ENCODE peak calls at places on chromosome 4, in eight cellular contexts. I is HepG2, O is Peyer's patch, P is Caco-2, S is endodermal cell, Q is left ventricle myocardium inferior, G is breast epithelium, N is ovary. M is an unnamed sample. For H3K4me1, the result is how much of the 10 kb centered on the place peaks cover.

GRCh38 chr4:98522062-98522461 is 136.3 kb downstream of the TSPAN5 start:
- DNase-seq in I (no peak), N (no peak), O (no peak), P (no peak), G (no peak), Q (no peak), S (no peak), M (no peak)

GRCh38 chr4:169315530-169316306 is 45.0 kb upstream of the SH3RF1 start:
- DNase-seq in P (no peak), O (no peak), G (no peak), I (no peak), S (no peak), Q (no peak), N (no peak), M (peak)

GRCh38 chr4:23312686-23313085 is 577.2 kb downstream of the PPARGC1A start:
- DNase-seq in G (no peak), N (no peak), Q (no peak), O (no peak), S (no peak), I (no peak), P (no peak), M (no peak)

GRCh38 chr4:81605278-81605677 is 133.6 kb upstream of the RASGEF1B start:
- DNase-seq in G (no peak), I (no peak), P (no peak), Q (no peak), N (no peak), S (no peak), O (no peak), M (no peak)

GRCh38 chr4:99645036-99645435 is 12.6 kb downstream of the C4orf54 start:
- DNase-seq in P (no peak), G (no peak), I (no peak), N (no peak), S (peak), O (no peak), Q (no peak), M (no peak)

GRCh38 chr4:7254736-7255487 is 62.6 kb downstream of the SORCS2 start:
- DNase-seq in O (no peak), I (no peak), N (no peak), S (no peak), P (no peak), G (no peak), Q (peak), M (no peak)

GRCh38 chr4:132313852-132314251 is 835.2 kb upstream of the PCDH10 start:
- DNase-seq in S (no peak), N (no peak), Q (no peak), P (no peak), O (no peak), G (no peak), I (no peak), M (no peak)

GRCh38 chr4:64368741-64369140 is 40.5 kb downstream of the TECRL start:
- DNase-seq in N (no peak), G (no peak), Q (no peak), P (no peak), O (no peak), S (no peak), I (no peak), M (no peak)

GRCh38 chr4:42655921-42656735 is 777 bp downstream of the ATP8A1 start:
- DNase-seq in I (peak), O (peak), G (peak), S (peak), Q (peak), N (peak), P (peak), M (no peak)

GRCh38 chr4:23945521-23946017 is 55.7 kb upstream of the PPARGC1A start:
- DNase-seq in N (no peak), G (peak), I (peak), P (no peak), Q (no peak), S (no peak), O (no peak), M (no peak)

GRCh38 chr4:111602848-111603247 is 542.4 kb upstream of the FAM241A start:
- DNase-seq in O (no peak), S (no peak), G (no peak), N (no peak), P (no peak), I (no peak), Q (no peak), M (no peak)

GRCh38 chr4:48461000-48461399 is 22.1 kb upstream of the SLC10A4 start:
- DNase-seq in Q (no peak), O (no peak), N (no peak), G (no peak), P (peak), S (peak), I (no peak), M (no peak)

GRCh38 chr4:16125571-16126445 is 42.0 kb upstream of the PROM1 start:
- DNase-seq in S (peak), G (no peak), I (no peak), N (no peak), O (no peak), P (no peak), Q (no peak), M (no peak)

GRCh38 chr4:104589264-104589868 is 94.7 kb upstream of the CXXC4 start:
- DNase-seq in Q (no peak), I (no peak), N (no peak), O (no peak), S (no peak), G (no peak), P (no peak), M (no peak)

GRCh38 chr4:151484396-151485102 is 75.6 kb downstream of the FHIP1A start:
- DNase-seq in O (no peak), I (peak), N (no peak), P (peak), G (no peak), Q (no peak), S (peak), M (no peak)

GRCh38 chr4:24915121-24915922 is 2.5 kb upstream of the CCDC149 start:
- DNase-seq in N (no peak), I (peak), Q (no peak), S (peak), O (no peak), G (no peak), P (peak), M (no peak)

GRCh38 chr4:147174561-147174960 is 228.9 kb upstream of the TTC29 start:
- DNase-seq in N (no peak), S (no peak), I (no peak), Q (no peak), P (no peak), G (no peak), O (no peak), M (no peak)

GRCh38 chr4:2432004-2432403 is 13.2 kb downstream of the CFAP99 start:
- DNase-seq in O (no peak), P (no peak), I (no peak), S (no peak), G (no peak), Q (no peak), N (no peak), M (no peak)
- TF ChIP-seq CTCF in O (no peak), P (no peak), I (no peak), S (no peak), G (no peak), Q (no peak), N (no peak), M (no peak)

DNA sequence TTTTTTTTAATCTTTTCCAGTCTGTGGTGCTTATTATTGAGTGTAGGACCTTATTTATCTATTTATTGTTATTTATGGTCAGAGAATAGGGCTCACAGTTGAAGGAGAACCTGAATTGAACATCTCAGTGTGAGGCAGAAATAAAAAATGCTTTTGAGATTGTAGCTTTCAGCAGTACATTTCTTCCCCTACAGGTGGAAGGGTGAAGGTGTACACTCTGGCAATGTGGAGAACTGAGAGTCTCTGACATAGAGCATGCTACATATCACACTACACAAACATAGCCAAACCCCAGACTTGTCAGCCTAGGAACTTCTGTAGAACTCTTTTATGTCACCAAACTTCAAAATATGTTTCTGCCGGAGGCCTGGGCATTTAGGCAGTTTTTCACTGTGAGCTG is 140.2 kb downstream of the STIM2 start:
- DNase-seq in S (no peak), I (no peak), P (peak), Q (no peak), G (no peak), N (no peak), O (no peak), M (no peak)
- H3K4me1 ChIP-seq in S (under half), I (under half), P (under half), Q (under half), G (under half), N (under half), O (under half), M (under half)

DNA sequence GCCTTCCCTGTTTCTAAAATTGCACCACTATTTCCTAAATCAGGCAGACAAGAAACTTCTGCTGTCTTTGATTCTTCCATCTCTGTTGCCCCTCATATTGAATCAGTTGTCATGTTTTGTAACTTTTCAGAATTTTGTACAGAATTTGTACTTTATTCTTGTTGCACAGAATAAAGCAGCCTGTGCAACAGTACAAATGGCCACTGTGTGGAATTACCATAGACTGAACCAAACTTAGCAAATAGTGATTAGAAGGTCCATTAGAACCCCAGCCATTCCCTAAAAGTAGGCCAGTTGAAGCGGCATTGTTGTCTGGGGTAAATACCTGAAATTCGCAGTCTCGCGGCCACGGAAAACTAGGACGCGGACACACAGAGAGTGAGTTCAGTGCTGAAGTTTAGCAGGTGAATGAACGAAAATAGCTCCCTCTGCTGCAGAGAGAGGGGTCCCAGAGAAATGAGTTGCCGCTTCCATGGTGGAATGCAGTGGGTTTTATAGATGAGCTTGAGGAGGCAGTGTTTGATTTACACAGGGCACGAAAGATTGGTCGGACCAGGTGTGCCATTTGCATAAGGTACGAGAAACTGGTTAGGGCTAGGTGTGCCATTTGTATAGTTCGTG is 71.8 kb downstream of the C4orf33 start:
- DNase-seq in G (no peak), N (no peak), I (peak), S (peak), O (no peak), Q (no peak), P (peak), M (no peak)
- TF ChIP-seq CTCF in G (no peak), N (no peak), I (peak), S (peak), O (no peak), Q (peak), P (peak), M (no peak)

GRCh38 chr4:112895785-112896184 is 153.7 kb upstream of the ANK2 start:
- DNase-seq in G (no peak), N (no peak), Q (no peak), I (no peak), O (no peak), S (peak), P (no peak), M (no peak)

GRCh38 chr4:112894480-112894879 is 155.0 kb upstream of the ANK2 start:
- DNase-seq in S (no peak), G (no peak), N (no peak), O (no peak), Q (no peak), I (no peak), P (no peak), M (no peak)

GRCh38 chr4:112896326-112896892 is 153.0 kb upstream of the ANK2 start:
- DNase-seq in N (no peak), S (no peak), P (peak), I (no peak), Q (no peak), O (no peak), G (no peak), M (no peak)

GRCh38 chr4:112897548-112897947 is 151.9 kb upstream of the ANK2 start:
- DNase-seq in I (peak), O (no peak), S (no peak), N (no peak), Q (no peak), P (no peak), G (no peak), M (no peak)

DNA sequence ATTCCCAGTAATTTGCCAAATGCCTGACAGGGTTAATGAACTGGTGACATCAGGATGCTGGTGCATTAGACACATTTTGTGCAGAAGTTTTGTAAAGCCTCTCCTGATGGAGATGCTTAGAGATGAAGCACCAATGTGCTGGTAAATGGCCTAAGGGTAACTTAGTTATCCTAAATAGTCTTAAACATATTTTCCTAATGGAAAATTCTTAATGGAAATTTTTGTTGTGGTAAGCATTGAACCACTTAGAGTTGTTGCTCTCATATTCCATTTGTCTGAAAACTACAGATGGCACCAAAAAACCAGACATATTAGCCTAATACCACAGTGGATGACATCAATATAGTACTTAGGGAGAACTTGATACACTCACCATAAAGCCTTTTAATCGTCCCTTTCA is 154.5 kb upstream of the ANK2 start:
- DNase-seq in S (no peak), I (no peak), P (no peak), G (no peak), Q (no peak), N (no peak), O (no peak), M (no peak)
- H3K4me1 ChIP-seq in S (under half), I (under half), P (half or more), G (under half), Q (under half), N (under half), O (under half), M (under half)

GRCh38 chr4:178395798-178396197 is 953.6 kb upstream of the AGA start:
- DNase-seq in G (no peak), S (peak), O (no peak), P (peak), N (no peak), I (no peak), Q (no peak), M (no peak)
- TF ChIP-seq CTCF in G (no peak), S (peak), O (peak), P (peak), N (no peak), I (peak), Q (no peak), M (no peak)

GRCh38 chr4:41140410-41140809 is 73.9 kb downstream of the APBB2 start:
- DNase-seq in O (no peak), Q (no peak), S (peak), P (no peak), N (no peak), G (no peak), I (no peak), M (no peak)

GRCh38 chr4:41142946-41143720 is 71.2 kb downstream of the APBB2 start:
- DNase-seq in I (no peak), Q (peak), G (no peak), N (peak), S (no peak), O (no peak), P (no peak), M (no peak)

GRCh38 chr4:41143721-41144379 is 70.5 kb downstream of the APBB2 start:
- DNase-seq in G (no peak), I (no peak), S (no peak), Q (no peak), P (no peak), N (no peak), O (no peak), M (no peak)

GRCh38 chr4:41141910-41142309 is 72.4 kb downstream of the APBB2 start:
- DNase-seq in I (no peak), P (no peak), S (no peak), N (no peak), G (no peak), Q (no peak), O (no peak), M (no peak)

DNA sequence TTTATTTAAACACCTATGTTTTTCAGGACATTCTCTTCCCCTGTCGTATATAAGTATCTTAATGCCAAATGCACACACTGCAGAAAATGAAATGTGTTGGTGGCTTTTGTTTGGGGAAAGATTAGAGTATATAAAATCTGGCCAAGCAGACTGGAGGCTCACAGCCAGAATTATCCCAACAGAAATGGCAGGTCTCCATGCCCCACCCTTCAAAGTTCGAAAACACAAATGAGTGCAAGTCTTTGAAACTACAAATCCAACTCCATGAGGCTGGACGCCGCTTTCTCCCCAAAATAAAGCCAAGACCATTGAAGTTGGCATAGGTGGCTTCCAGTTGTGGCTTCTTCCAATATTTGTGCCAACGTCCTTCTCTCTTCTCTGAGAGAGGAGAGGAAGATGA is 72.0 kb downstream of the APBB2 start:
- DNase-seq in O (no peak), S (no peak), Q (peak), I (no peak), G (no peak), N (peak), P (no peak), M (no peak)
- H3K4me1 ChIP-seq in O (under half), S (under half), Q (half or more), I (under half), G (under half), N (under half), P (under half), M (under half)

GRCh38 chr4:164933244-164933643 is 44.2 kb downstream of the TRIM61 start:
- DNase-seq in O (no peak), G (no peak), S (peak), I (no peak), P (no peak), Q (no peak), N (no peak), M (no peak)

GRCh38 chr4:164931551-164932324 is 45.7 kb downstream of the TRIM61 start:
- DNase-seq in N (no peak), S (peak), G (no peak), P (no peak), Q (no peak), O (no peak), I (no peak), M (no peak)

GRCh38 chr4:164937576-164938270 is 39.7 kb downstream of the TRIM61 start:
- DNase-seq in O (no peak), Q (no peak), I (peak), G (no peak), S (peak), N (peak), P (peak), M (no peak)

GRCh38 chr4:164930647-164931046 is 46.8 kb downstream of the TRIM61 start:
- DNase-seq in N (no peak), P (no peak), I (no peak), G (no peak), S (no peak), Q (no peak), O (no peak), M (no peak)

GRCh38 chr4:164935363-164935762 is 42.1 kb downstream of the TRIM61 start:
- DNase-seq in N (no peak), I (peak), O (no peak), S (peak), G (no peak), P (peak), Q (no peak), M (no peak)
- TF ChIP-seq CTCF in N (no peak), I (peak), O (no peak), S (peak), G (no peak), P (peak), Q (no peak), M (no peak)

GRCh38 chr4:139849219-139849618 is 183.6 kb downstream of the MGST2 start:
- DNase-seq in N (no peak), O (no peak), G (no peak), I (peak), S (no peak), Q (no peak), P (peak), M (no peak)

GRCh38 chr4:139851133-139851532 is 185.5 kb downstream of the MGST2 start:
- DNase-seq in I (no peak), Q (no peak), N (no peak), O (no peak), P (no peak), G (no peak), S (no peak), M (no peak)

GRCh38 chr4:139851639-139852038 is 186.0 kb downstream of the MGST2 start:
- DNase-seq in N (no peak), Q (no peak), O (no peak), I (no peak), S (no peak), P (no peak), G (no peak), M (no peak)

GRCh38 chr4:139853309-139853708 is 187.7 kb downstream of the MGST2 start:
- DNase-seq in O (no peak), G (no peak), Q (no peak), S (peak), P (peak), I (no peak), N (no peak), M (no peak)

DNA sequence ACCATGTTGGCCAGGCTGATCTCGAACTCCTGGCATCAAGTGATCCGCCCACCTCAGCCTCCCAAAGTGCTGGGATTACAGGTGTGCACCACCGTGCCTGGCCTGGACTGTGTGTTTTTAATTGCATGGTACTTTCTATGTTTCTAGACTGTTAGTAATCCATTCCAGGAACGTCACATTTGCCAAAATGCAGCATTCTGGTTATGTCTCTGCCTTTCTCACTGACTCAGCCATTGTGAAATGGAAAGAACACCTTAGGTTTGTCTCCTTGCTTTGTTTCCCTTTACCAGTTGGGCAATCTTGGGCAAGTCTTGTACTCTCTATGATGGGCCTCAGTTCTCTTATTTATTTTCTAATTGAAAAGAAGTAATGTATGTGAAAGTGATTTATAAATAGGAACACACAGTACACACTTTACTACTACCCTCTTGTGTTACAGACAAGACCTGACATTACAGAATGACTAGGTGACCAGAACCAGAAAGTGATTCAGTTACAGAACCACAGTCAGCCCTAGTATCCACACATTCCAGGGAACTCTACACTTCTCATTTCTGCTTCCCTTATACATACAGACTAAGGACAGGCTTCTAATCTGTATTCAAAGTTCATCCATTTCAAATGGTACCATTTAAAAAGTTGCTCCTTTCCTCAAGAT is 187.1 kb downstream of the MGST2 start:
- DNase-seq in G (no peak), O (no peak), P (no peak), N (no peak), I (no peak), S (no peak), Q (no peak), M (no peak)
- H3K4me1 ChIP-seq in G (under half), O (under half), P (half or more), N (under half), I (half or more), S (half or more), Q (under half), M (under half)

DNA sequence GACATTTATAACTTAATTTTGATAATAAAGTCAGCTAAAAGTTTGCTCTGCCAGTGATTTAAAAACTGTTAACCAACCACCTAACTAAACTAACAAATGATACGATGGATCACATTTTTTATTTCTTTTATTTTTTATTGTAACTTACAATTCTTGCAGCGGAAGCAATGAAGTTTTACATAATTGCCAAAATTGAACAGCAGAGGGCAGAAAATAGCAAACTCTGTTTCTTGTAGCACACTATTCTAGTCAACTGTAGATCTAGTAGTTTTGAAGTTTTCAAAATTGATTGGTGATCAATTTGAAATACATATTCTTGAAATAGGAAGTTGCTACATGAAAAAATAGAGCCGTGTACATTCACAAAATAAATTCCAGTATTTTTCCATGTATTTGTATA is 2.8 kb upstream of the GRIA2 start:
- DNase-seq in Q (no peak), N (no peak), O (no peak), P (peak), I (peak), G (no peak), S (no peak), M (no peak)
- TF ChIP-seq CTCF in Q (peak), N (no peak), O (peak), P (peak), I (peak), G (peak), S (peak), M (peak)

M was measured in esophagus muscularis mucosa.